ENCODE peak calls at places on chromosomes 16 and 17, in eight cellular contexts. O is heart left ventricle, S is RWPE1, H is MM.1S, I is psoas muscle, K is body of pancreas, R is PC-9, J is dorsolateral prefrontal cortex. P is an unnamed sample.

GRCh38 chr16:51326131-51326856 is 175.2 kb upstream of the SALL1 start:
- DNase-seq in J (no peak), S (peak; percentile 85), I (no peak), K (no peak), R (no peak), H (no peak), O (no peak), P (no peak)

GRCh38 chr17:59423137-59423703 is 91.8 kb downstream of the YPEL2 start:
- DNase-seq in J (no peak), I (peak; percentile 76), O (peak; percentile 68), H (no peak), S (no peak), K (peak; percentile 64), R (peak; percentile 24), P (no peak)

GRCh38 chr16:50228364-50228868 is 37.9 kb upstream of the ADCY7 start:
- DNase-seq in R (no peak), I (no peak), H (no peak), J (no peak), O (no peak), S (no peak), K (no peak), P (no peak)

GRCh38 chr16:27217256-27217655 is 13.9 kb downstream of the KDM8 start:
- DNase-seq in J (peak; percentile 50), I (no peak), R (no peak), K (no peak), S (peak; percentile 35), O (no peak), H (no peak), P (no peak)

GRCh38 chr16:381788-382717 is at the start of gene PGAP6:
- DNase-seq in K (peak; percentile 81), O (no peak), I (peak; percentile 85), H (peak; percentile 76), S (peak; percentile 71), R (peak; percentile 81), J (no peak), P (peak; percentile 72)

GRCh38 chr17:56777859-56778258 is 55.9 kb downstream of the C17orf67 start:
- DNase-seq in H (no peak), I (no peak), R (no peak), S (no peak), O (no peak), J (no peak), K (no peak), P (no peak)

GRCh38 chr17:74218436-74218835 is 5.1 kb downstream of the TTYH2 start:
- DNase-seq in S (no peak), H (no peak), I (no peak), K (no peak), J (no peak), O (no peak), R (no peak), P (no peak)

GRCh38 chr17:81364278-81365147 is 30.7 kb upstream of the BAHCC1 start:
- DNase-seq in R (no peak), O (no peak), S (no peak), K (no peak), J (no peak), I (no peak), H (no peak), P (no peak)

GRCh38 chr17:32503251-32504165 is 16.7 kb downstream of the CDK5R1 start:
- DNase-seq in O (no peak), I (no peak), H (peak; percentile 76), R (peak; percentile 60), S (peak; percentile 50), J (no peak), K (no peak), P (no peak)

GRCh38 chr16:85675528-85675927 is 13.2 kb downstream of the GINS2 start:
- DNase-seq in H (no peak), J (no peak), O (no peak), R (no peak), I (no peak), K (no peak), S (no peak), P (no peak)

GRCh38 chr17:40949406-40949805 is 12.0 kb upstream of the KRT23 start:
- DNase-seq in O (no peak), S (no peak), R (no peak), H (no peak), I (no peak), K (no peak), J (no peak), P (no peak)

GRCh38 chr16:49620158-49620867 is 235.6 kb downstream of the ZNF423 start:
- DNase-seq in K (peak; percentile 74), H (no peak), O (peak; percentile 92), I (peak; percentile 93), J (no peak), R (no peak), S (peak; percentile 47), P (no peak)

GRCh38 chr16:58500329-58501241 is 642 bp downstream of the NDRG4 start:
- DNase-seq in I (peak; percentile 36), K (no peak), J (no peak), R (no peak), S (no peak), O (no peak), H (no peak), P (peak; percentile 35)

GRCh38 chr16:3282747-3283524 is at the start of gene ZNF263:
- DNase-seq in R (peak; percentile 97), H (peak; percentile 94), S (peak; percentile 97), I (peak; percentile 97), O (peak; percentile 96), J (peak; percentile 97), K (peak; percentile 96), P (peak; percentile 97)

GRCh38 chr16:68529608-68529930 is 9.5 kb upstream of the ZFP90 start:
- DNase-seq in I (no peak), K (no peak), J (no peak), R (no peak), H (no peak), O (no peak), S (no peak), P (no peak)

GRCh38 chr17:10126554-10127493 is 71.6 kb downstream of the GAS7 start:
- DNase-seq in I (peak; percentile 68), S (no peak), R (no peak), J (no peak), H (no peak), K (no peak), O (peak; percentile 49), P (no peak)

GRCh38 chr16:1645914-1646525 is 32.1 kb upstream of the JPT2 start:
- DNase-seq in R (peak; percentile 40), K (no peak), J (peak; percentile 57), S (peak; percentile 34), I (no peak), O (no peak), H (no peak), P (no peak)

DNA sequence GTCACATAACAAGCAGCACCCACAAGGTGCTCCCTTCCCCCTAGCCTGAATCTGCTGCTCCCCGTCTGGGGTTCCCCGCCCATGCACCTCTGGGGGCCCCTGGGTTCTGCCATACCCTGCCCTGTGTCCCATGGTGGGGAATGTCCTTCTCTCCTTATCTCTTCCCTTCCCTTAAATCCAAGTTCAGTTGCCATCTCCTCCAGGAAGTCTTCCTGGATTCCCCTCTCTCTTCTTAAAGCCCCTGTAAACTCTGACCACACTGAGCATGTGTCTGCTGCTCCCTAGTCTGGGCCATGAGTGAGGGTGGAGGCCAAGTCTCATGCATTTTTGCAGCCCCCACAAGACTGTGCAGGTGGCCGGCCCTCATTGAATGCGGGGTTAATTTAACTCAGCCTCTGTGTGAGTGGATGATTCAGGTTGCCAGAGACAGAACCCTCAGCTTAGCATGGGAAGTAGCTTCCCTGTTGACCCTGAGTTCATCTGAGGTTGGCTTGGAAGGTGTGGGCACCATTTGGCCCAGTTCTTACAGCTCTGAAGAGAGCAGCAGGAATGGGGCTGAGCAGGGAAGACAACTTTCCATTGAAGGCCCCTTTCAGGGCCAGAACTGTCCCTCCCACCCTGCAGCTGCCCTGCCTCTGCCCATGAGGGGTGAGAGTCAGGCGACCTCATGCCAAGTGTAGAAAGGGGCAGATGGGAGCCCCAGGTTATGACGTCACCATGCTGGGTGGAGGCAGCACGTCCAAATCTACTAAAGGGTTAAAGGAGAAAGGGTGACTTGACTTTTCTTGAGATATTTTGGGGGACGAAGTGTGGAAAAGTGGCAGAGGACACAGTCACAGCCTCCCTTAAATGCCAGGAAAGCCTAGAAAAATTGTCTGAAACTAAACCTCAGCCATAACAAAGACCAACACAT is at the start of gene STH:
- DNase-seq in I (no peak), H (no peak), S (no peak), J (no peak), O (no peak), K (no peak), R (no peak), P (no peak)
- H3K27ac ChIP-seq in I (no peak within 1 kb of the TSS), H (no peak within 1 kb of the TSS), S (no peak within 1 kb of the TSS), J (peak within 1 kb of the TSS; percentile 10), O (no peak within 1 kb of the TSS), K (no peak within 1 kb of the TSS), R (no peak within 1 kb of the TSS), P (no peak within 1 kb of the TSS)

DNA sequence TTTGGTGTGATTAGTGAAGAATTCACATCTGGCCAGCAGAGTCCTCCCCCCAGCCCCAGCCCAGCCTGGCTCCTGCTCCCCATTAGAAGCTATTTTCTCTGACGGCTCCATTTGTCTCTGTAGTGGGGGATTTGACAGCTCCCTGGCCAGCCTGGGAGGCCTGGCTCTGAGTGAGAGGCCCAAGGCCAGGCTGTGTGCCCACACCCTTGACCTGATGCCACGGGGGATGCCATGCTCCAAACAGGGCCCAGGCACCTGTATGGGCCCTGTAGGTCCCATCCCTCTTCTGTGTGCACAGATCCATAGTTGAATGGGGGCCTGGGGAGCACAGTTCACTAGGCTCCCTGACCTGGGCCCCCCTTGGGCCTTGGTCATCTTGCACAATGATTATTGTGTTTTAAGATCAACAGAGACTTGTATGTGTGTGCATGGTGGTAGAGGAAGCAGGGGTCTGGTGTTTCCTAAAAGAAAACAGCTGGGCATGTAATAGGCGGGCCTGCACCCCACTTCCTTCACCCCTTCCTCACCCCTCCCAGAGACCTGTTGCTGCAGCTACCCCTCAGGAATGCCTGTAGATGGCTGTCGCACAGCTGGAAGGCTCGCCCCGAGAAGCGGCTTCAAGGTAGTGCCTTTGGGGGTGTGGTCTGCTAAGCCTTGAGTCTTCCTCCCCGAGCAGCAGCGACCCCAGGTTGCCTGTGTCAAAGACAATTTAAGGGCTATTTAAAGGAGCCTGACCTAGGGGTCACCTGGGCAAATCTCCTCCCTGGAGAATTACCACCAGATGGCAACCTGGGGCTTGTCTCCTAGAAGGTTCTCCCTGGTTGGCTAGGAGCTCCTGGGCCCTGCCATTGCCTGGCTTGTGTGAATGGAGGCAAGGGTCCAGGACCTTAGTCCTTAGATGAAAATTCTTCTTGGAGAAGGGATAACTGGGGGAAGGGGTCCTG is 51.0 kb upstream of the TAC4 start:
- DNase-seq in R (no peak), I (no peak), S (no peak), H (no peak), K (no peak), O (no peak), J (no peak), P (no peak)
- TF ChIP-seq CTCF in R (peak; percentile 61), I (no peak), S (no peak), H (peak; percentile 27), K (no peak), O (no peak), J (no peak), P (no peak)

DNA sequence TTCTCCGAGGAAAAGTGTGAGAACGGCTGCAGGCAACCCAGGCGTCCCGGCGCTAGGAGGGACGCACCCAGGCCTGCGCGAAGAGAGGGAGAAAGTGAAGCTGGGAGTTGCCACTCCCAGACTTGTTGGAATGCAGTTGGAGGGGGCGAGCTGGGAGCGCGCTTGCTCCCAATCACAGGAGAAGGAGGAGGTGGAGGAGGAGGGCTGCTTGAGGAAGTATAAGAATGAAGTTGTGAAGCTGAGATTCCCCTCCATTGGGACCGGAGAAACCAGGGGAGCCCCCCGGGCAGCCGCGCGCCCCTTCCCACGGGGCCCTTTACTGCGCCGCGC is at the start of gene ERBB2:
- DNase-seq in K (peak; percentile 80), S (peak; percentile 87), O (peak; percentile 78), R (peak; percentile 66), H (no peak), I (peak; percentile 81), J (no peak), P (peak; percentile 79)
- H3K27ac ChIP-seq in K (peak within 1 kb of the TSS; percentile 97), S (peak within 1 kb of the TSS; percentile 75), O (peak within 1 kb of the TSS; percentile 84), R (peak within 1 kb of the TSS; percentile 20), H (no peak within 1 kb of the TSS), I (peak within 1 kb of the TSS; percentile 78), J (no peak within 1 kb of the TSS), P (peak within 1 kb of the TSS; percentile 88)

GRCh38 chr17:35170968-35171771 is 23.0 kb downstream of the SLC35G3 start:
- DNase-seq in S (peak; percentile 44), O (no peak), J (no peak), K (no peak), H (peak; percentile 27), I (no peak), R (no peak), P (no peak)
- TF ChIP-seq CTCF in S (peak; percentile 31), O (no peak), J (no peak), K (peak; percentile 11), H (peak; percentile 23), I (no peak), R (no peak), P (peak; percentile 42)

P was measured in lower lobe of right lung.